ENCODE peak calls at places on chromosomes 12 and 14, in nine cellular contexts. P, U, M, Q, T, F, Z, S and R are unnamed samples. For H3K4me1, the result is how much of the 10 kb centered on the place peaks cover.

GRCh38 chr12:46246021-46246700 is 22.7 kb downstream of the SLC38A1 start:
- DNase-seq in P (peak), U (no peak), M (no peak), Q (no peak), T (no peak), F (no peak), Z (no peak), S (no peak), R (no peak)

GRCh38 chr12:32839828-32840227 is 56.7 kb downstream of the PKP2 start:
- DNase-seq in P (no peak), U (no peak), M (no peak), Q (peak), T (no peak), F (no peak), Z (no peak), S (no peak), R (no peak)

GRCh38 chr12:94874986-94875312 is 128.5 kb downstream of the NDUFA12 start:
- DNase-seq in P (no peak), U (no peak), M (no peak), Q (no peak), T (no peak), F (no peak), Z (no peak), S (no peak), R (peak)

GRCh38 chr14:20400965-20401593 is 12.2 kb downstream of the TEP1 start:
- DNase-seq in P (no peak), U (no peak), M (no peak), Q (no peak), T (no peak), F (no peak), Z (no peak), S (no peak), R (no peak)

GRCh38 chr12:116697305-116698130 is 40.4 kb downstream of the SPRING1 start:
- DNase-seq in P (no peak), U (no peak), M (no peak), Q (peak), T (no peak), F (no peak), Z (peak), S (no peak), R (peak)

GRCh38 chr14:75132374-75133086 is 5.7 kb upstream of the NEK9 start:
- DNase-seq in P (peak), U (no peak), M (peak), Q (peak), T (no peak), F (no peak), Z (peak), S (peak), R (peak)

GRCh38 chr14:101249676-101250036 is 311.6 kb upstream of the DIO3 start:
- DNase-seq in P (no peak), U (no peak), M (no peak), Q (no peak), T (no peak), F (no peak), Z (peak), S (no peak), R (no peak)

GRCh38 chr12:47186246-47186645 is 106.5 kb upstream of the AMIGO2 start:
- DNase-seq in P (no peak), U (no peak), M (no peak), Q (no peak), T (no peak), F (no peak), Z (no peak), S (no peak), R (no peak)

GRCh38 chr12:33156042-33156441 is 259.5 kb upstream of the PKP2 start:
- DNase-seq in P (no peak), U (no peak), M (no peak), Q (no peak), T (no peak), F (no peak), Z (no peak), S (no peak), R (no peak)

GRCh38 chr14:64549805-64550538 is at the start of gene PPP1R36:
- DNase-seq in P (peak), U (no peak), M (no peak), Q (peak), T (peak), F (peak), Z (peak), S (peak), R (no peak)

GRCh38 chr14:31205681-31206535 is 1.7 kb downstream of the HECTD1 start:
- DNase-seq in P (no peak), U (no peak), M (no peak), Q (peak), T (no peak), F (no peak), Z (no peak), S (no peak), R (no peak)

GRCh38 chr14:99792551-99793212 is 531 bp upstream of the EML1 start:
- DNase-seq in P (no peak), U (peak), M (peak), Q (peak), T (peak), F (no peak), Z (peak), S (no peak), R (peak)

GRCh38 chr14:49366416-49366815 is 219.8 kb downstream of the RPS29 start:
- DNase-seq in P (no peak), U (no peak), M (no peak), Q (no peak), T (no peak), F (no peak), Z (no peak), S (no peak), R (no peak)

GRCh38 chr12:124764451-124764850 is 99.2 kb downstream of the SCARB1 start:
- DNase-seq in P (no peak), U (no peak), M (no peak), Q (no peak), T (peak), F (no peak), Z (no peak), S (no peak), R (no peak)

GRCh38 chr14:30603402-30603801 is 18.7 kb upstream of the SCFD1 start:
- DNase-seq in P (no peak), U (no peak), M (no peak), Q (no peak), T (no peak), F (no peak), Z (no peak), S (no peak), R (no peak)

GRCh38 chr12:22406622-22407021 is 72.1 kb upstream of the ST8SIA1 start:
- DNase-seq in P (no peak), U (no peak), M (no peak), Q (no peak), T (no peak), F (no peak), Z (no peak), S (no peak), R (no peak)

GRCh38 chr12:107126688-107127481 is 33.5 kb upstream of the CRY1 start:
- DNase-seq in P (no peak), U (no peak), M (no peak), Q (no peak), T (no peak), F (no peak), Z (no peak), S (no peak), R (no peak)

GRCh38 chr12:30822385-30823139 is 67.8 kb upstream of the CAPRIN2 start:
- DNase-seq in P (peak), U (peak), M (peak), Q (peak), T (peak), F (peak), Z (peak), S (peak), R (no peak)

GRCh38 chr12:18296201-18296908 is 35.0 kb downstream of the PIK3C2G start:
- DNase-seq in P (no peak), U (no peak), M (peak), Q (no peak), T (no peak), F (no peak), Z (no peak), S (no peak), R (no peak)

DNA sequence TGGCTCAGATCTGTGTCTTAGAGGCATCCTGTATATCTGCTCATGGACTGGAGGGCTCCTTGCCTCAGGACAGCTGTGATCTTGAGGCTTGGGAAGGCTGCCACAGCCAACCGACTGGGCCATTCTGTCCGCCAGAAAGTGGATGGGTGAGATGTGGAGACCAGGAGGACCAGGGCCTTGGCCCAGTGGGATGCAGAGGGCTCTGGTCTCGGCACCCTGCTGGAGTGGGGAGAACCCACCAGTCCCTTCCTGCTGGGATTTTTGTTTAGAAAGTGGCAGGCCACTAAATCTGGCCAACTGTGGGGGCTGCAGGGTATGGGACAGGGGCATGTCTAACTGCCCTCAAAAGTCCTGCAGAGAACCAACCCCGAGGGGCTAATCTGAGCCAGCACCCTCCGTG is 148.6 kb downstream of the CALM1 start:
- DNase-seq in P (no peak), U (no peak), M (no peak), Q (no peak), T (no peak), F (no peak), Z (no peak), S (no peak), R (no peak)
- H3K4me1 ChIP-seq in P (under half), U (under half), M (under half), Q (under half), T (under half), F (under half), Z (under half), S (under half), R (under half)

DNA sequence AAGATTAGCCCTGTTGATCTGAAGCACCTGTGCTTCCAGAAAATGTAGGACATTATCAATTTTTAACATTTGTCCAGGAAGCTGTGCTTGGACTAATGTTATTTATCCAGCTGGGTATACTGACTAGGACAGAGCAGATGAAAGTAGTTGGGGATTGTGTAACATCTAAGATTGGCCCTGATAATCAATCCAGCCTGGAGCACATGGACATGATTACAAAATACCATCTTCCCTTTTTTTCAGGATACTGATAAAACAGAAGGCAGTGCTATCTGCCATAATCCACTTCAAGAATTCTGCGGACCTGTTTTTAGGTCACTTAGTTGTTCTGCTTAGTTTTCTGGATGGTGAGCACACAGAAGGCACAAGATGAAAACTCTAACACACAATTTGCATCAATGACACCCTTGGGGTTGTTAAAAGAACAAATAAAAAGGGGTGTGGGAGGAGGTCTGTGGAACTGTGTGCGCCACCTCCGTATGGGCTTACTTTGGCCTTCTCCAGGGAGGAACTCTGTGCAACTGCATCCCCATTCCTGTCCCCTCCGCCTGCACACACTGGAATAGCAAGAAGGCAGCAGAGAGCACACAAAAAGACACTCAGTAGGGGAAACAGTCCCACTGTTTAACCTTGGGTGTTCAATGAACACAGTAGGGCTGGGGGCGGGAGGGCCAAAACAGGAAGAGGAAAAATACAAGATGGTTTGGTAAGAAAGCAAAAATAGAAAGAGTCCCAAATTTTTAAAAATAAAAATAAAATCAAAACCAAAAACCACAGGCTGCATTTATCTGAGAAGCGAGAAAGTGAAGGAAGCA is 31.1 kb upstream of the DUSP6 start:
- DNase-seq in P (no peak), U (no peak), M (no peak), Q (no peak), T (no peak), F (no peak), Z (no peak), S (no peak), R (no peak)
- H3K27ac ChIP-seq in P (no peak), U (no peak), M (peak), Q (peak), T (peak), F (peak), Z (peak), S (peak), R (peak)

GRCh38 chr12:119683816-119684215 is 15.9 kb downstream of the PRKAB1 start:
- DNase-seq in P (no peak), U (no peak), M (no peak), Q (no peak), T (no peak), F (no peak), Z (no peak), S (no peak), R (no peak)

GRCh38 chr12:119683413-119683812 is 15.5 kb downstream of the PRKAB1 start:
- DNase-seq in P (no peak), U (no peak), M (no peak), Q (no peak), T (no peak), F (no peak), Z (no peak), S (no peak), R (no peak)

GRCh38 chr12:119681139-119681538 is 13.2 kb downstream of the PRKAB1 start:
- DNase-seq in P (no peak), U (no peak), M (no peak), Q (no peak), T (no peak), F (no peak), Z (no peak), S (no peak), R (no peak)

GRCh38 chr12:119681953-119682352 is 14.0 kb downstream of the PRKAB1 start:
- DNase-seq in P (no peak), U (no peak), M (no peak), Q (no peak), T (no peak), F (no peak), Z (no peak), S (no peak), R (no peak)

GRCh38 chr12:119682635-119683340 is 14.9 kb downstream of the PRKAB1 start:
- DNase-seq in P (no peak), U (no peak), M (no peak), Q (no peak), T (no peak), F (no peak), Z (no peak), S (no peak), R (no peak)
- H3K4me1 ChIP-seq in P (under half), U (under half), M (under half), Q (under half), T (under half), F (under half), Z (under half), S (under half), R (under half)

DNA sequence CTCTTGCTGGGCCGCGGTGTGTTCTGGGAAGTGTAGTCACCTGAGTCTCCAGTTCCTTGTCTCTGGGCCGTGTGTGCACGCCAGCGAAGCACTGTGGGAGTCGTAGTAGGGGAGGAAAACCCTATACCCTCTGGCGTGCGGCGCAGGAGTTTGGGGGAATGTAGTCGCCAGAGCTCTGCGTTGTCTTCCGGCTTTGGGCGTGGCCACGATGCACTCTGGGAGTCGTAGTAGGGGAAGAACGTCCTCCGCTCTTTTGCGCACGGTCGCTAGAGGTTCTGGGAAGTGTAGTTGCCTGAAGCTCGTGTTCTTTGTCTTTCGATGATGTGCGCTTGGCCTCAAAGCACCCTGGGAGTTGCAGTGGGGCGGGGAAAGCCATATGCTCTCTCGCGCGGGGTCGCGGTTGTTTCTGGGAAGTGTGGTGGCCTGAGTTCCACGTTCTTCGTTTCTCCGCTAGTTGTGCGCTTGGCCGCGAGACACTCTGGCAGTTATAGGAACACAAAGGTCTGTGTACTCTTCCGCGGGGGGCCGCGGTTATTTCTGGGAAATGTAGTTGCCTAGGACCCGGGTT is 588 bp upstream of the ZNF140 start:
- DNase-seq in P (peak), U (peak), M (peak), Q (peak), T (peak), F (peak), Z (peak), S (peak), R (peak)
- H3K27ac ChIP-seq in P (peak), U (peak), M (peak), Q (peak), T (peak), F (peak), Z (peak), S (peak), R (peak)

DNA sequence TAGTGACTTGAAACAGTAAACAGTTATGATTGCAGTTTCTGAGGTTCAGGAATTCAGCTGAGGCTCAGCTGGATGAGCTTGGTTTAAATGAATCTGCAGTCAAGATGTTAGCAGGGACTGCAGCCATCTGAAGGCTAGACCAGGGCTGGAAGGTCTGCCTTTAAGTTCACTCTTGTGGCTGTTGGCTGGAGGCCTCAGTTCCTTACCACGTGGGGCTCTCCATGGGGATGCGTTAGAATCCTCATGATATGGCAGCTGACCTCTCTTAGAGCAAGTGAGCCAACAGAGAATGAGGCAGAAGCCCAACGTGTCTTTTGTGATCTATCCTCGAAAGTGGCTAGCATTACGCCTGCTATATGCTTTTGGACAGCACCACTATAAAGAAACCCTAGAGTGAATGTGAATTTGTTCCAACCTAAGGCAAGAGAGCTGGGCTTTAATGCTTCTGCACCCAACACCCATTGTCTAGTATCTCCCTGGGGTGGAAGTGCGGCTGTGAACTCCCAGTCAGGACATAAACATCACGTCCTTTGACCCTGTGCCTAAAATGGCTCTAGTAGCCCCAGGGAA is 26.1 kb downstream of the HSPB8 start:
- DNase-seq in P (no peak), U (no peak), M (no peak), Q (no peak), T (no peak), F (no peak), Z (no peak), S (no peak), R (no peak)
- H3K4me1 ChIP-seq in P (under half), U (under half), M (under half), Q (under half), T (under half), F (under half), Z (under half), S (under half), R (under half)

DNA sequence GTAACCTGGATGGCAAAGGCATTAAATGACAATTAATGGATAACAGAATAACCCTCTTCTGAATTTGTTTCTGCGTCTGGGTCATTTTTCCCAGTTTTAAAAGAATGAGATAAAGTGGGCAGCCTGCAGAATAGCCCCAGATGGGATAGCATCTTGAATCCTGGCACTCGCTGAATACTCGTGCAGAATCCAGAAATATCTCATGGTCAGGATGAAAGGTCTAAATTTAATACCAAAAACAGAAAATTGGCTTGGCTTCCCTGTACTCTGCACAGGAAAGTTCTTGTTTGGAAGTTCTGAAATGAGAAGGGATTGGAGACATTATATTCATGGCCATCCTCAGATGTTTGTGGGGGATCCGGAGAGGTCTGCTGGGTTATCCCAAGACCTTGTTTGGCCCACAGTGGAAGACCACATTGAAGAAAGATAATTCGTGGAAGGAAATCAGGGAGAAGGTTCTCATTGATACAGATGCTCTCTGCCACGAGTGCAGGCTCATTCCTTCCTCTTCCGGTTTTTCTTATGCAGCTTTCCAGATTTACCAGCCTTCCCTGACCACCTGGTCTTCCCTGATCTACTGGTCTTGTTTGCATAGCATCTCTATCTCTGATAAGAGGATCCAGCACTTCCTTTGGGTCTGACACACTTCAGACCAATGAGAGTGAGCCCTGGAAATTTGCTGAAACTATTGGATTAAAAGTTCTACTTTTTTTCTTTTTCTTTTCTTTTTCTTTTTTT is 6.0 kb upstream of the IFT81 start:
- DNase-seq in P (no peak), U (no peak), M (no peak), Q (no peak), T (no peak), F (no peak), Z (no peak), S (no peak), R (peak)
- H3K27ac ChIP-seq in P (no peak), U (peak), M (peak), Q (peak), T (no peak), F (no peak), Z (no peak), S (no peak), R (peak)

DNA sequence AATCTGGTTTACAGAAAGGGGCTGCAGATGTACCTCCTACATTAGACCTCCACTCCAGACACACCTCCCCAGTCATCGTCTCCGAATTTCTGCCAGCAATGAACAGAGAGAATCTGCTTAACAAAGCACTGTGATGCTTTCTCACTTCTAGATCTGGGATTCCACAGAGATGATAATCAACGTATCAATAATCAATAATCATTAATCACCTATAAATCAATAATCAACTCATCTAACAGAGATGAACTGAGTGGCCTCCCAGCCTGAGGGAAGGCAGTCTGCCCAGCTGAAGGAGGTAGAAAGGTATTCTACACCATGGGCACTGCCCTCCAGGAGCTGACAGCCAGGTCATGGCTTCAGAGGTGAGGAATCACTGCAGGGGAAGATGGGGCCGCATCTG is 183.2 kb downstream of the TMEM132D start:
- DNase-seq in P (no peak), U (no peak), M (no peak), Q (no peak), T (no peak), F (no peak), Z (no peak), S (no peak), R (no peak)
- H3K4me1 ChIP-seq in P (under half), U (under half), M (under half), Q (under half), T (under half), F (under half), Z (under half), S (under half), R (under half)